ENCODE peak calls at places on chromosomes 4 and X, in six cellular contexts. M is GM23338, P is neuronal stem cell, R is body of pancreas, F is HCT116, W is ovary. T is an unnamed sample. For H3K4me1, the result is how much of the 10 kb centered on the place peaks cover.

GRCh38 chrX:25029288-25029687 is 13.5 kb upstream of the ARX start:
- DNase-seq in F (no peak), M (no peak), P (no peak), R (no peak), W (no peak), T (no peak)

GRCh38 chr4:1113311-1114009 is at the start of gene RNF212:
- DNase-seq in M (peak), F (no peak), P (no peak), R (no peak), W (peak), T (no peak)

GRCh38 chr4:81040175-81040659 is 9.7 kb downstream of the BMP3 start:
- DNase-seq in P (no peak), M (peak), R (no peak), W (no peak), F (no peak), T (peak)

GRCh38 chr4:13264126-13264525 is 220.0 kb downstream of the RAB28 start:
- DNase-seq in W (no peak), R (no peak), P (no peak), F (no peak), M (no peak), T (no peak)

GRCh38 chr4:83387922-83388676 is 53.5 kb upstream of the HPSE start:
- DNase-seq in F (no peak), M (peak), P (no peak), R (no peak), W (no peak), T (no peak)

GRCh38 chrX:46770006-46770816 is 11.3 kb upstream of the SLC9A7 start:
- DNase-seq in F (no peak), W (peak), R (no peak), M (no peak), P (no peak), T (no peak)

GRCh38 chrX:120790118-120790517 is 85.5 kb downstream of the CT47B1 start:
- DNase-seq in P (peak), R (peak), W (peak), F (peak), M (peak), T (no peak)

GRCh38 chr4:103046416-103047290 is 27.1 kb upstream of the SLC9B1 start:
- DNase-seq in M (peak), F (peak), P (peak), W (no peak), R (peak), T (peak)

GRCh38 chrX:46649421-46650260 is 76.1 kb downstream of the CHST7 start:
- DNase-seq in W (peak), M (peak), R (no peak), F (no peak), P (no peak), T (no peak)

GRCh38 chr4:179313823-179314222 is 1871.6 kb upstream of the AGA start:
- DNase-seq in W (no peak), F (no peak), R (no peak), M (peak), P (no peak), T (no peak)

GRCh38 chr4:73615613-73616012 is 4.6 kb downstream of the RASSF6 start:
- DNase-seq in F (no peak), R (no peak), W (no peak), M (peak), P (no peak), T (peak)

GRCh38 chr4:73620115-73620792 is at the start of gene RASSF6:
- DNase-seq in W (peak), F (peak), R (peak), M (peak), P (peak), T (peak)

GRCh38 chr4:73614468-73614867 is 5.8 kb downstream of the RASSF6 start:
- DNase-seq in M (no peak), P (no peak), W (no peak), F (no peak), R (no peak), T (no peak)

GRCh38 chr4:73619351-73619750 is 885 bp downstream of the RASSF6 start:
- DNase-seq in R (no peak), P (no peak), F (no peak), M (no peak), W (no peak), T (no peak)

DNA sequence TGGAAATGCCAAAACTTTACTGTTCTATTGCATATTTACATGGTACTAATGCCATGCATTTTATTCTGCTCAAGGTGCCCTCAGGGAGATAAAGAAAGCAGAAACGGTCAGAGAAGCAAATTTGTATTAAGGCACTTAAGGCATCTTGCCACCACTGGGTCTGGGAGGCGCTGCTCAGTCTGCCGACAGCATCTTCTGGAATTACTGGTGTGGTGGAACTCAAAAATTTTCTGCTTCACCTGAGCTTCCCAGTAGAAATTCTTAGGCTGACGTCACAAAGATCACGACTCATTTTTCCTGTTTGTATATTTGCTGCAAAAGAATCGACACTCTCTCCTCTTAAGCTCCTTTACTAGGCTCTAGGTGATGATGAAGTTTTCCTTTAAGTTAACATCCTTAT is 3.0 kb downstream of the RASSF6 start:
- DNase-seq in F (no peak), W (no peak), R (no peak), M (peak), P (no peak), T (no peak)
- H3K4me1 ChIP-seq in F (under half), W (under half), R (under half), M (under half), P (under half), T (under half)

DNA sequence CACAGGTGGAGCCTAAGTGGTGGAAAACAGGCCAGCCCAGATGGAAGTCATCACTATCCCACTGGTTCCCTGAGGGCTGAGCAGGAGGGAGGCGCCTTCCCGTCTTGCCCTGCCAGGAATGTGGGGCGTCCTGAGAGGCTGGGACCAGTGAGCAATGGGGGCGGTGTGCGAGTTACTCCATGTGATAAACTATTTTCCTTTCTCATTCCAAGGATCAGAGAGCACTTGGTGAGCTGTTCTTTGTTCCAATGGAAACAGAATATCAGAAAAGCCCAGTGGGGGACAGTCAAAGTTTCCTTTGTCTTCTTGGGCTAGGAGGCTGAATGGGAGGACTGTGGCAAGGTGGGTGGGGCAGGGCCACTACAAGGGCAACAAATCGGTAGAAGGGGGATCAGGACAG is 86.2 kb downstream of the NHSL2 start:
- DNase-seq in F (no peak), R (no peak), M (peak), P (no peak), W (no peak), T (no peak)
- H3K27ac ChIP-seq in F (no peak), R (no peak), M (no peak), P (no peak), W (no peak), T (no peak)

GRCh38 chr4:147354994-147355393 is 125.9 kb upstream of the EDNRA start:
- DNase-seq in P (no peak), M (no peak), F (no peak), R (no peak), W (no peak), T (no peak)
- H3K4me1 ChIP-seq in P (under half), M (under half), F (under half), R (under half), W (under half), T (under half)

GRCh38 chr4:185138161-185138560 is 4.9 kb upstream of the SLC25A4 start:
- DNase-seq in R (no peak), F (no peak), W (no peak), M (no peak), P (no peak), T (no peak)
- H3K27ac ChIP-seq in R (no peak), F (no peak), W (peak), M (no peak), P (no peak), T (no peak)

GRCh38 chr4:175051974-175052373 is 133.8 kb downstream of the ADAM29 start:
- DNase-seq in P (no peak), R (no peak), M (no peak), W (no peak), F (no peak), T (no peak)
- H3K4me1 ChIP-seq in P (under half), R (under half), M (under half), W (under half), F (under half), T (under half)

GRCh38 chr4:119039779-119040178 is 95.9 kb upstream of the MYOZ2 start:
- DNase-seq in R (no peak), M (peak), W (no peak), F (peak), P (no peak), T (no peak)

GRCh38 chr4:119039160-119039559 is 96.5 kb upstream of the MYOZ2 start:
- DNase-seq in F (no peak), M (no peak), P (no peak), R (no peak), W (no peak), T (no peak)

GRCh38 chr4:119038465-119038864 is 97.2 kb upstream of the MYOZ2 start:
- DNase-seq in P (no peak), R (no peak), F (no peak), M (no peak), W (no peak), T (no peak)

GRCh38 chr4:119035941-119036737 is 99.5 kb upstream of the MYOZ2 start:
- DNase-seq in F (no peak), R (no peak), W (no peak), M (no peak), P (no peak), T (no peak)

DNA sequence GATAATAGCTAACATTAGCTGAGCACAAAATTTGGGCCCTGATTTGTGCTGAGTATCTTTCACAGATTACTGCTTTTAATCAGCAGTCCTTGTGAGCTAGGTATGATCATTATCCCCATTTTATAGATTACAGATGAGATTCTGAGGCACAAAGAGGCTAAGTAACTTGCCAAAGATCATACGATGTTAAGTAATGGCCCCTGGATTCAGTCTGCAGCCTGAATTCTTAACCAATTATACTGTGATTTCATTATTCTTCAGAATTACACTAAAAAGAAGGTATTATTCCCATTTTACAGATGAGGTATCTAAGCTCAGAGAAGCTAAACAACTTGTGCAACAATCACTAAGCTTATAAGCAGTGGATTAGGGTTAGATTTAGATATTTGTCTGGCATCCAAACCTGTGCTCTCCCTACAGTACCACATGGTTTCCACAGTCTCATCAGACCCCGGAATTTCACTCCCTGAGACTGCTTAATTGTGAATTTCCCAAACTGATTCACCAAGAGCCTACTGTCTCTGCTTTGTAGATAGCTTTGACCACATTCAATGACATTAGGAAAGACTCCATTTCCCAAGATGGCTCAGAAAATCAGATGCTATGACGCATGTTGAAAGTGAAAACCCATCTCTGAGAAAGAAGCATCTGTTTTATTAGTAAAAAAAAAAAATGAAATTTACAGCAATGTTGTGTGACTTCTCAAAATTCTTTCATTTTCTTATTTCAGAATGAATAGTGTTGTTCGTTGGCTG is 97.7 kb upstream of the MYOZ2 start:
- DNase-seq in F (no peak), M (no peak), P (no peak), R (no peak), W (no peak), T (no peak)
- H3K27ac ChIP-seq in F (no peak), M (no peak), P (no peak), R (no peak), W (peak), T (no peak)

DNA sequence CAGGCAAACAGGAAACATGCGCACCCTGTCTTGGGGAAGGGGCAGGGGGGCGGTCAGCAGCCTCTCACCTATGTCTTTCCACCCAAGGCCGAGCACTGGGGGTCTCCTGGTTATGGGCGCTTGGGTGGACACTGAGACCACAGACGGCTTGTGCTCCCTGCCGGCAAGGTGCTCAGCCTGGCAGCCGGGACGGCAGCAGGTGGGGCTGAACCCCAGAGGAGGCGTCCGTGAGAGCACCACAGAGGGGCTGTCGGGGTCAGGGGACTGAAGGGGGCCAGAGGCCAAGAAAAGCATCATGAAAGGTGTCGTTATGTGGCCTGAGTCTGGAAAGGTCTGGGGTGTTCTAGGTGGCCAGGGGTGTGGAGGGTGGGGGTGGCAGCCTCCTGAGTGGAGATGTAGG is 19.6 kb downstream of the DOK7 start:
- DNase-seq in W (no peak), P (no peak), F (no peak), M (no peak), R (no peak), T (no peak)
- H3K4me1 ChIP-seq in W (under half), P (half or more), F (under half), M (under half), R (under half), T (under half)

GRCh38 chr4:78293348-78293747 is 236.2 kb downstream of the FRAS1 start:
- DNase-seq in F (no peak), P (no peak), R (no peak), W (no peak), M (no peak), T (no peak)
- H3K27ac ChIP-seq in F (no peak), P (no peak), R (no peak), W (no peak), M (no peak), T (no peak)

T was measured in foreskin keratinocyte.